ENCODE peak calls at places on chromosomes 11 and 22, in five cellular contexts. One of them, this sample, is unnamed.

GRCh38 chr22:26914786-26915185 is 257.4 kb downstream of the MIAT start:
- DNase-seq in RKO: no peak
- DNase-seq in stimulated activated CD4-positive, alpha-beta T cell treated with anti-CD3 and anti-CD28 coated beads, Interleukin-1b, Interleukin-23, amount 100 ng/mL, for 1 hour: no peak
- DNase-seq in T-helper 2 cell: no peak
- DNase-seq in naive thymus-derived CD4-positive, alpha-beta T cell: no peak
- DNase-seq in this sample: no peak

GRCh38 chr22:49848690-49849160 is 4.9 kb upstream of the ZBED4 start:
- DNase-seq in T-helper 2 cell: no peak
- DNase-seq in naive thymus-derived CD4-positive, alpha-beta T cell: no peak
- DNase-seq in RKO: no peak
- DNase-seq in stimulated activated CD4-positive, alpha-beta T cell treated with anti-CD3 and anti-CD28 coated beads, Interleukin-1b, Interleukin-23, amount 100 ng/mL, for 1 hour: no peak
- DNase-seq in this sample: no peak

GRCh38 chr11:1756791-1757771 is 6.6 kb downstream of the CTSD start:
- DNase-seq in RKO: no peak
- DNase-seq in naive thymus-derived CD4-positive, alpha-beta T cell: no peak
- DNase-seq in T-helper 2 cell: no peak
- DNase-seq in stimulated activated CD4-positive, alpha-beta T cell treated with anti-CD3 and anti-CD28 coated beads, Interleukin-1b, Interleukin-23, amount 100 ng/mL, for 1 hour: no peak
- DNase-seq in this sample: no peak

GRCh38 chr11:119843760-119844330 is 114.8 kb upstream of the NECTIN1 start:
- DNase-seq in stimulated activated CD4-positive, alpha-beta T cell treated with anti-CD3 and anti-CD28 coated beads, Interleukin-1b, Interleukin-23, amount 100 ng/mL, for 1 hour: no peak
- DNase-seq in naive thymus-derived CD4-positive, alpha-beta T cell: no peak
- DNase-seq in T-helper 2 cell: no peak
- DNase-seq in RKO: peak
- DNase-seq in this sample: no peak

GRCh38 chr22:41963453-41964105 is 5.7 kb upstream of the SEPTIN3 start:
- DNase-seq in RKO: no peak
- DNase-seq in T-helper 2 cell: no peak
- DNase-seq in naive thymus-derived CD4-positive, alpha-beta T cell: no peak
- DNase-seq in stimulated activated CD4-positive, alpha-beta T cell treated with anti-CD3 and anti-CD28 coated beads, Interleukin-1b, Interleukin-23, amount 100 ng/mL, for 1 hour: no peak
- DNase-seq in this sample: no peak

GRCh38 chr22:23259916-23260644 is 79.8 kb downstream of the BCR start:
- DNase-seq in naive thymus-derived CD4-positive, alpha-beta T cell: no peak
- DNase-seq in RKO: no peak
- DNase-seq in stimulated activated CD4-positive, alpha-beta T cell treated with anti-CD3 and anti-CD28 coated beads, Interleukin-1b, Interleukin-23, amount 100 ng/mL, for 1 hour: no peak
- DNase-seq in T-helper 2 cell: no peak
- DNase-seq in this sample: no peak

GRCh38 chr11:6588018-6588417 is 15.4 kb downstream of the RRP8 start:
- DNase-seq in stimulated activated CD4-positive, alpha-beta T cell treated with anti-CD3 and anti-CD28 coated beads, Interleukin-1b, Interleukin-23, amount 100 ng/mL, for 1 hour: no peak
- DNase-seq in T-helper 2 cell: no peak
- DNase-seq in RKO: no peak
- DNase-seq in naive thymus-derived CD4-positive, alpha-beta T cell: no peak
- DNase-seq in this sample: no peak

GRCh38 chr22:46481386-46481785 is 56.0 kb downstream of the CELSR1 start:
- DNase-seq in naive thymus-derived CD4-positive, alpha-beta T cell: no peak
- DNase-seq in RKO: no peak
- DNase-seq in T-helper 2 cell: no peak
- DNase-seq in stimulated activated CD4-positive, alpha-beta T cell treated with anti-CD3 and anti-CD28 coated beads, Interleukin-1b, Interleukin-23, amount 100 ng/mL, for 1 hour: no peak
- DNase-seq in this sample: no peak

GRCh38 chr11:57903011-57903410 is 120.7 kb upstream of the OR9Q1 start:
- DNase-seq in stimulated activated CD4-positive, alpha-beta T cell treated with anti-CD3 and anti-CD28 coated beads, Interleukin-1b, Interleukin-23, amount 100 ng/mL, for 1 hour: no peak
- DNase-seq in T-helper 2 cell: no peak
- DNase-seq in naive thymus-derived CD4-positive, alpha-beta T cell: no peak
- DNase-seq in RKO: no peak
- DNase-seq in this sample: no peak

GRCh38 chr11:12223771-12224536 is 113.6 kb downstream of the MICAL2 start:
- DNase-seq in RKO: no peak
- DNase-seq in T-helper 2 cell: peak
- DNase-seq in stimulated activated CD4-positive, alpha-beta T cell treated with anti-CD3 and anti-CD28 coated beads, Interleukin-1b, Interleukin-23, amount 100 ng/mL, for 1 hour: no peak
- DNase-seq in naive thymus-derived CD4-positive, alpha-beta T cell: no peak
- DNase-seq in this sample: no peak

GRCh38 chr11:90446207-90446606 is 223.4 kb upstream of the CHORDC1 start:
- DNase-seq in T-helper 2 cell: no peak
- DNase-seq in naive thymus-derived CD4-positive, alpha-beta T cell: no peak
- DNase-seq in RKO: no peak
- DNase-seq in stimulated activated CD4-positive, alpha-beta T cell treated with anti-CD3 and anti-CD28 coated beads, Interleukin-1b, Interleukin-23, amount 100 ng/mL, for 1 hour: no peak
- DNase-seq in this sample: no peak

GRCh38 chr11:76604081-76604601 is 66.4 kb downstream of the LRRC32 start:
- DNase-seq in stimulated activated CD4-positive, alpha-beta T cell treated with anti-CD3 and anti-CD28 coated beads, Interleukin-1b, Interleukin-23, amount 100 ng/mL, for 1 hour: no peak
- DNase-seq in RKO: no peak
- DNase-seq in T-helper 2 cell: no peak
- DNase-seq in naive thymus-derived CD4-positive, alpha-beta T cell: no peak
- DNase-seq in this sample: no peak

GRCh38 chr11:73011126-73011817 is 130.8 kb downstream of the FCHSD2 start:
- DNase-seq in T-helper 2 cell: no peak
- DNase-seq in naive thymus-derived CD4-positive, alpha-beta T cell: no peak
- DNase-seq in RKO: no peak
- DNase-seq in stimulated activated CD4-positive, alpha-beta T cell treated with anti-CD3 and anti-CD28 coated beads, Interleukin-1b, Interleukin-23, amount 100 ng/mL, for 1 hour: no peak
- DNase-seq in this sample: no peak

GRCh38 chr11:114211444-114212122 is 84.6 kb upstream of the NNMT start:
- DNase-seq in T-helper 2 cell: no peak
- DNase-seq in RKO: no peak
- DNase-seq in naive thymus-derived CD4-positive, alpha-beta T cell: no peak
- DNase-seq in stimulated activated CD4-positive, alpha-beta T cell treated with anti-CD3 and anti-CD28 coated beads, Interleukin-1b, Interleukin-23, amount 100 ng/mL, for 1 hour: no peak
- DNase-seq in this sample: no peak

GRCh38 chr22:25966448-25966913 is 202.8 kb upstream of the SEZ6L start:
- DNase-seq in RKO: no peak
- DNase-seq in naive thymus-derived CD4-positive, alpha-beta T cell: no peak
- DNase-seq in T-helper 2 cell: peak
- DNase-seq in stimulated activated CD4-positive, alpha-beta T cell treated with anti-CD3 and anti-CD28 coated beads, Interleukin-1b, Interleukin-23, amount 100 ng/mL, for 1 hour: no peak
- DNase-seq in this sample: no peak

GRCh38 chr11:14380947-14381555 is 22.1 kb upstream of the RRAS2 start:
- DNase-seq in T-helper 2 cell: peak
- DNase-seq in naive thymus-derived CD4-positive, alpha-beta T cell: no peak
- DNase-seq in stimulated activated CD4-positive, alpha-beta T cell treated with anti-CD3 and anti-CD28 coated beads, Interleukin-1b, Interleukin-23, amount 100 ng/mL, for 1 hour: no peak
- DNase-seq in RKO: peak
- DNase-seq in this sample: peak

GRCh38 chr11:131973017-131973416 is 602.6 kb downstream of the NTM start:
- DNase-seq in stimulated activated CD4-positive, alpha-beta T cell treated with anti-CD3 and anti-CD28 coated beads, Interleukin-1b, Interleukin-23, amount 100 ng/mL, for 1 hour: no peak
- DNase-seq in T-helper 2 cell: no peak
- DNase-seq in RKO: no peak
- DNase-seq in naive thymus-derived CD4-positive, alpha-beta T cell: no peak
- DNase-seq in this sample: no peak

GRCh38 chr11:29127456-29127855 is 889.4 kb downstream of the KCNA4 start:
- DNase-seq in RKO: no peak
- DNase-seq in naive thymus-derived CD4-positive, alpha-beta T cell: no peak
- DNase-seq in stimulated activated CD4-positive, alpha-beta T cell treated with anti-CD3 and anti-CD28 coated beads, Interleukin-1b, Interleukin-23, amount 100 ng/mL, for 1 hour: no peak
- DNase-seq in T-helper 2 cell: no peak
- DNase-seq in this sample: no peak

GRCh38 chr22:50587407-50587806 is 4.8 kb upstream of the CHKB start:
- DNase-seq in RKO: no peak
- DNase-seq in T-helper 2 cell: no peak
- DNase-seq in stimulated activated CD4-positive, alpha-beta T cell treated with anti-CD3 and anti-CD28 coated beads, Interleukin-1b, Interleukin-23, amount 100 ng/mL, for 1 hour: no peak
- DNase-seq in naive thymus-derived CD4-positive, alpha-beta T cell: no peak
- DNase-seq in this sample: no peak

GRCh38 chr11:40986320-40986719 is 473.1 kb downstream of the LRRC4C start:
- DNase-seq in naive thymus-derived CD4-positive, alpha-beta T cell: no peak
- DNase-seq in stimulated activated CD4-positive, alpha-beta T cell treated with anti-CD3 and anti-CD28 coated beads, Interleukin-1b, Interleukin-23, amount 100 ng/mL, for 1 hour: no peak
- DNase-seq in RKO: no peak
- DNase-seq in T-helper 2 cell: no peak
- DNase-seq in this sample: no peak

GRCh38 chr11:44759743-44760476 is 33.1 kb downstream of the TSPAN18 start:
- DNase-seq in naive thymus-derived CD4-positive, alpha-beta T cell: no peak
- DNase-seq in RKO: no peak
- DNase-seq in stimulated activated CD4-positive, alpha-beta T cell treated with anti-CD3 and anti-CD28 coated beads, Interleukin-1b, Interleukin-23, amount 100 ng/mL, for 1 hour: no peak
- DNase-seq in T-helper 2 cell: no peak
- DNase-seq in this sample: no peak

GRCh38 chr11:134560566-134561347 is 148.7 kb upstream of the B3GAT1 start:
- DNase-seq in T-helper 2 cell: no peak
- DNase-seq in naive thymus-derived CD4-positive, alpha-beta T cell: no peak
- DNase-seq in stimulated activated CD4-positive, alpha-beta T cell treated with anti-CD3 and anti-CD28 coated beads, Interleukin-1b, Interleukin-23, amount 100 ng/mL, for 1 hour: no peak
- DNase-seq in RKO: no peak
- DNase-seq in this sample: no peak

GRCh38 chr11:39149214-39149613 is 2310.2 kb downstream of the LRRC4C start:
- DNase-seq in stimulated activated CD4-positive, alpha-beta T cell treated with anti-CD3 and anti-CD28 coated beads, Interleukin-1b, Interleukin-23, amount 100 ng/mL, for 1 hour: no peak
- DNase-seq in RKO: no peak
- DNase-seq in naive thymus-derived CD4-positive, alpha-beta T cell: no peak
- DNase-seq in T-helper 2 cell: no peak
- DNase-seq in this sample: no peak

GRCh38 chr11:126114486-126115252 is 52.0 kb upstream of the CDON start:
- DNase-seq in RKO: no peak
- DNase-seq in stimulated activated CD4-positive, alpha-beta T cell treated with anti-CD3 and anti-CD28 coated beads, Interleukin-1b, Interleukin-23, amount 100 ng/mL, for 1 hour: no peak
- DNase-seq in naive thymus-derived CD4-positive, alpha-beta T cell: no peak
- DNase-seq in T-helper 2 cell: no peak
- DNase-seq in this sample: no peak

GRCh38 chr22:35357883-35358621 is 22.8 kb upstream of the HMOX1 start:
- DNase-seq in RKO: peak
- DNase-seq in T-helper 2 cell: no peak
- DNase-seq in naive thymus-derived CD4-positive, alpha-beta T cell: no peak
- DNase-seq in stimulated activated CD4-positive, alpha-beta T cell treated with anti-CD3 and anti-CD28 coated beads, Interleukin-1b, Interleukin-23, amount 100 ng/mL, for 1 hour: no peak
- DNase-seq in this sample: peak

GRCh38 chr11:126430581-126431320 is 75.3 kb downstream of the ST3GAL4 start:
- DNase-seq in naive thymus-derived CD4-positive, alpha-beta T cell: no peak
- DNase-seq in T-helper 2 cell: no peak
- DNase-seq in stimulated activated CD4-positive, alpha-beta T cell treated with anti-CD3 and anti-CD28 coated beads, Interleukin-1b, Interleukin-23, amount 100 ng/mL, for 1 hour: no peak
- DNase-seq in RKO: no peak
- DNase-seq in this sample: no peak

GRCh38 chr11:39678996-39679395 is 1780.5 kb downstream of the LRRC4C start:
- DNase-seq in naive thymus-derived CD4-positive, alpha-beta T cell: no peak
- DNase-seq in T-helper 2 cell: peak
- DNase-seq in stimulated activated CD4-positive, alpha-beta T cell treated with anti-CD3 and anti-CD28 coated beads, Interleukin-1b, Interleukin-23, amount 100 ng/mL, for 1 hour: no peak
- DNase-seq in RKO: no peak
- DNase-seq in this sample: no peak

GRCh38 chr11:67113231-67113721 is 5.8 kb upstream of the KDM2A start:
- DNase-seq in RKO: no peak
- DNase-seq in stimulated activated CD4-positive, alpha-beta T cell treated with anti-CD3 and anti-CD28 coated beads, Interleukin-1b, Interleukin-23, amount 100 ng/mL, for 1 hour: no peak
- DNase-seq in T-helper 2 cell: no peak
- DNase-seq in naive thymus-derived CD4-positive, alpha-beta T cell: no peak
- DNase-seq in this sample: no peak

GRCh38 chr11:107785401-107785800 is 73.2 kb downstream of the SLC35F2 start:
- DNase-seq in naive thymus-derived CD4-positive, alpha-beta T cell: no peak
- DNase-seq in RKO: peak
- DNase-seq in stimulated activated CD4-positive, alpha-beta T cell treated with anti-CD3 and anti-CD28 coated beads, Interleukin-1b, Interleukin-23, amount 100 ng/mL, for 1 hour: peak
- DNase-seq in T-helper 2 cell: peak
- DNase-seq in this sample: peak

GRCh38 chr11:122045181-122045586 is 70.8 kb downstream of the BLID start:
- DNase-seq in stimulated activated CD4-positive, alpha-beta T cell treated with anti-CD3 and anti-CD28 coated beads, Interleukin-1b, Interleukin-23, amount 100 ng/mL, for 1 hour: no peak
- DNase-seq in RKO: peak
- DNase-seq in T-helper 2 cell: no peak
- DNase-seq in naive thymus-derived CD4-positive, alpha-beta T cell: no peak
- DNase-seq in this sample: peak

GRCh38 chr22:43891360-43892182 is at the start of gene PNPLA5:
- DNase-seq in RKO: no peak
- DNase-seq in naive thymus-derived CD4-positive, alpha-beta T cell: no peak
- DNase-seq in stimulated activated CD4-positive, alpha-beta T cell treated with anti-CD3 and anti-CD28 coated beads, Interleukin-1b, Interleukin-23, amount 100 ng/mL, for 1 hour: no peak
- DNase-seq in T-helper 2 cell: no peak
- DNase-seq in this sample: no peak

GRCh38 chr11:45411221-45411946 is 125.2 kb upstream of the SYT13 start:
- DNase-seq in naive thymus-derived CD4-positive, alpha-beta T cell: no peak
- DNase-seq in T-helper 2 cell: no peak
- DNase-seq in RKO: no peak
- DNase-seq in stimulated activated CD4-positive, alpha-beta T cell treated with anti-CD3 and anti-CD28 coated beads, Interleukin-1b, Interleukin-23, amount 100 ng/mL, for 1 hour: no peak
- DNase-seq in this sample: no peak

This sample was measured in RCC 7860.